ENCODE peak calls at places on chromosomes 2 and 18, in four cellular contexts. E, C, A and Q are unnamed samples.

GRCh38 chr2:30934071-30934470 is 126.8 kb upstream of the CAPN13 start:
- DNase-seq in E (no peak), C (no peak), A (no peak), Q (no peak)

GRCh38 chr2:204706939-204707338 is 161.7 kb downstream of the PARD3B start:
- DNase-seq in E (no peak), C (no peak), A (no peak), Q (peak)

GRCh38 chr18:48698707-48699106 is 159.9 kb downstream of the CTIF start:
- DNase-seq in E (no peak), C (no peak), A (no peak), Q (no peak)

GRCh38 chr2:233459426-233459825 is 105.1 kb downstream of the DGKD start:
- DNase-seq in E (no peak), C (no peak), A (no peak), Q (no peak)

GRCh38 chr2:12607971-12608370 is 108.8 kb upstream of the TRIB2 start:
- DNase-seq in E (no peak), C (no peak), A (no peak), Q (peak)

GRCh38 chr2:27855476-27855875 is 34.7 kb downstream of the RBKS start:
- DNase-seq in E (no peak), C (no peak), A (no peak), Q (peak)

GRCh38 chr2:42196403-42197267 is 27.5 kb downstream of the EML4 start:
- DNase-seq in E (peak), C (peak), A (peak), Q (peak)

GRCh38 chr18:7273301-7273911 is 42.5 kb downstream of the LRRC30 start:
- DNase-seq in E (no peak), C (no peak), A (no peak), Q (peak)

GRCh38 chr2:99643824-99644787 is 154.3 kb upstream of the REV1 start:
- DNase-seq in E (no peak), C (no peak), A (no peak), Q (peak)

GRCh38 chr2:241849616-241850543 is 8.8 kb downstream of the PDCD1 start:
- DNase-seq in E (no peak), C (no peak), A (no peak), Q (no peak)

GRCh38 chr18:49608892-49609291 is 47.0 kb downstream of the LIPG start:
- DNase-seq in E (no peak), C (no peak), A (no peak), Q (no peak)

GRCh38 chr2:218717262-218717661 is 6.6 kb downstream of the TTLL4 start:
- DNase-seq in E (no peak), C (no peak), A (no peak), Q (peak)

GRCh38 chr2:183232161-183232865 is 108.1 kb downstream of the NUP35 start:
- DNase-seq in E (no peak), C (no peak), A (no peak), Q (peak)

GRCh38 chr2:201378496-201379397 is 21.6 kb upstream of the FLACC1 start:
- DNase-seq in E (no peak), C (no peak), A (no peak), Q (peak)

GRCh38 chr2:124018894-124019293 is 6.2 kb upstream of the CNTNAP5 start:
- DNase-seq in E (no peak), C (no peak), A (no peak), Q (no peak)

DNA sequence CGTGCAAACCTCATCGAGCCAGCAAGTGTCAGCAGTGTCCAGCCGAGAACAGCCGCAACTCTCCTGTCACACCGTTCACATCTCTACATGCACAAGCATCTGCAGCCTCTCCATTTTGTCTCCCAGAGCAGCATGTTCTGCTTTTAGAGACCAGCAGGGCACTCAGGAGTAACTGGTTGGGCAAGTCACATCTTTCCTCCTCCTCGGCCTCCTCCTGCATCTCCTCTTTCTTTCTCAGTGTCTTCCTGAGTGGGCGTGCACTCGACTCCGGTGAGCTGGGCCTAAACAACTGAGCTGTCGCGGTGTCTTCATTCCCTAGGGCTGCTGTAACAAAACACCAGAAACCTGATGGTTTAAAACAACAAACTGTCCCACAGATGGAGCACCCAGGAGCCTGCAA is 250.0 kb downstream of the SH3BP4 start:
- DNase-seq in E (no peak), C (no peak), A (no peak), Q (no peak)
- TF ChIP-seq BHLHE40 in E (no peak), C (no peak), A (no peak), Q (no peak)

GRCh38 chr18:74419761-74420160 is 37.3 kb downstream of the DIPK1C start:
- DNase-seq in E (no peak), C (no peak), A (no peak), Q (no peak)
- TF ChIP-seq ELK1 in E (no peak), C (no peak), A (no peak), Q (no peak)

DNA sequence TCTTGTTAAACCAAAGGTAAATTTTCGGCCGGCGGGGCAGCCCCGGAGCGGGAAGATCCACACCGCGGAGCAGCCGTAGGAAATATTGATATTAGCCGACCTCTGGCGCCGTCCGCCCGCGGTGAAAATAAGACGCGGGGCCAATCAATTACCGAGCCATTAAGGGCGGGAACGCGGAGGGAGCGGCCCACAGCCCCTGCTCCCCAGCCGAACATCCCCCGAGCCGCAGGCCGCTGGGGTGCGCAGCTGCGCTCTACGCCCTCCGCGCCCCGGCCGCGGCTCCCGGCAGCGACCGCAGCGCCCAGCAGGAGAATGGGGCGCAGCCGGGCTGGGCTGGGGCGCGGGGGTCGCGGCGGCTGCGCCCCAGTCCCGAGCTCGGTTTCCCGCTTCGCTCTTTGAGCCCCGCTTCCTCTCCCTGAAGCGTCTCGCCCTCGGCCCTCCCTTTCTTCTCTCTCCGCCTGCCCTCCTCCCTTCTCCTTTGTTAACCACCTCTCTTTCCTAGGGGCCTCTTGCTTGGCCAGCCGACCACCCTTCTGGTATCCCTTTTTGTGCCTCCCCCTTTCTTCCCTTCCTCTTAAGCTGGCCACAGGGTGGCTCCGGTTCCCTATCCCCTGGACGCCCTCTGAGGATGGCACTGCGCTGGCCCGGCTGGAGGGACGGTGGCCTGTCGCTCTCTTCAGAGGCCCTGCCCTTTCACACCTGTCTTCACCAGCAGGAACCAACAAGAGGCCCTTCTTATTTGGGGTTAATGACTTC is 40.9 kb downstream of the CELF4 start:
- DNase-seq in E (no peak), C (no peak), A (no peak), Q (no peak)
- TF ChIP-seq BHLHE40 in E (no peak), C (no peak), A (no peak), Q (no peak)

DNA sequence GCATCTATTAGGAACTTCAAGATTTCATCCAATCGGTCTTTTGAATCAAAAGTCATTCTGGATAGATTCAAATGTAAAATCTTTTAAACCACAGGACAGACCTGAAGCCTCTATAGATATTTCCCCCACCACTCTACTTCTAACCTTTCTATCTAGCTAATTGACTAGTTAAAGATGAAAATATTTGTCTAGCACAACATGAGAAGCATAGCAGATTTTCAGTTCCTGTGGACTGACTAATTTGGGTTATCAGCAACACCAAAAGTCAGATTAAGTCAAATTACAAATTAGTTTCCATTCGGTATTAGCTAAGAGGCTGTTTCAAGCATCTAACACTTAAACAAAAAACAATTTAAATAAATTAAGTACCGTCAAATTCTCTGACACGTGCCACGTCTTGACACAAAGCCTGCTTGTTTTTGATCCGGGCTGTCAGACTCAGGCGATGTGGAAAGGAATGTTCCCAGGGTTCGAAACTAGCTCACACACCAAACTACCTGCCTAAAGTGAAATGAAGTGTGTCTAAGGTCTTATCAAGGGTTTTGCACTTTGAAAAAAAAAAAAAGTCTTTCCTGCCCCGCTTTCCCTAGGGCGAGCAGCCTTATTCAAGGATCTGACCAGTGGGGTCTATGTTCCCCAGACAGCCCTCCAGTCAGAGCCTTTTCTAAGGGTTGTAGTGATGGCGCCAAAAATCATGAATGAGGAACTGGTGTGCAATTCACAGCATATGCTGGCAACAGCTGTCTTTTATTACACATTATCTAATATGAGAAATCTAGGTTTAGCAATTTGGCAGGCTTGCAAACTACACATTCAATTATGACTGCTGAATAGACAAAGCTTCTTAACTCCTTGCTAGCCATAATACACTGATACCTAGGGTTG is 4.7 kb downstream of the CYTIP start:
- DNase-seq in E (no peak), C (no peak), A (no peak), Q (no peak)
- TF ChIP-seq ELK1 in E (no peak), C (no peak), A (no peak), Q (no peak)